ENCODE peak calls at places on chromosomes 13 and 19, in nine cellular contexts. M is thoracic aorta, W is IMR-90, D is transverse colon, V is psoas muscle, I is uterus, T is WERI-Rb-1, E is colonic mucosa, R is sigmoid colon. Z is an unnamed sample.
A peak's percentile ranks its signal among the peaks of the same experiment; 100 is the strongest.

GRCh38 chr19:1168877-1169791 is 4.9 kb downstream of the SBNO2 start:
- DNase-seq in E (no peak), V (peak; percentile 71), W (peak; percentile 85), M (no peak), R (peak; percentile 80), T (no peak), I (peak; percentile 64), D (no peak), Z (no peak)

GRCh38 chr19:13849991-13850909 is 26.7 kb upstream of the NANOS3 start:
- DNase-seq in V (peak; percentile 93), T (no peak), R (peak; percentile 93), I (peak; percentile 79), E (peak; percentile 82), D (peak; percentile 86), W (peak; percentile 71), M (no peak), Z (no peak)

GRCh38 chr19:8577247-8577646 is at the start of gene MYO1F:
- DNase-seq in W (no peak), T (no peak), D (peak; percentile 66), E (peak; percentile 53), M (no peak), R (peak; percentile 78), I (no peak), V (peak; percentile 70), Z (no peak)

GRCh38 chr13:51916962-51917361 is 55.2 kb downstream of the CCDC70 start:
- DNase-seq in I (no peak), D (no peak), V (no peak), T (no peak), R (no peak), M (no peak), W (no peak), E (no peak), Z (no peak)

GRCh38 chr13:27792393-27793218 is at the start of gene GSX1:
- DNase-seq in D (peak; percentile 52), E (peak; percentile 44), V (peak; percentile 72), W (peak; percentile 63), I (no peak), T (no peak), R (no peak), M (no peak), Z (no peak)

GRCh38 chr19:794989-795658 is 2.1 kb upstream of the PTBP1 start:
- DNase-seq in W (no peak), R (no peak), I (no peak), T (no peak), E (peak; percentile 38), D (no peak), V (peak; percentile 80), M (no peak), Z (no peak)

GRCh38 chr19:5131866-5132561 is 163.1 kb downstream of the KDM4B start:
- DNase-seq in T (no peak), D (no peak), M (no peak), I (no peak), R (no peak), V (no peak), E (no peak), W (no peak), Z (no peak)

GRCh38 chr19:8589177-8589714 is 12.0 kb upstream of the MYO1F start:
- DNase-seq in E (no peak), D (no peak), R (no peak), I (no peak), W (no peak), V (no peak), M (no peak), T (no peak), Z (no peak)

GRCh38 chr19:48258350-48258749 is 2.6 kb upstream of the CARD8 start:
- DNase-seq in D (no peak), R (no peak), M (no peak), T (no peak), V (no peak), W (no peak), E (no peak), I (no peak), Z (no peak)

GRCh38 chr13:110236431-110236830 is 70.5 kb downstream of the COL4A1 start:
- DNase-seq in D (no peak), V (peak; percentile 20), M (no peak), W (no peak), T (no peak), I (no peak), R (no peak), E (no peak), Z (peak; percentile 53)

GRCh38 chr13:110238795-110239194 is 68.2 kb downstream of the COL4A1 start:
- DNase-seq in W (no peak), I (no peak), V (peak; percentile 44), R (no peak), T (no peak), D (no peak), E (no peak), M (no peak), Z (peak; percentile 77)

GRCh38 chr13:110236831-110237261 is 70.1 kb downstream of the COL4A1 start:
- DNase-seq in D (no peak), T (no peak), M (no peak), R (no peak), I (peak; percentile 52), W (no peak), V (peak; percentile 80), E (no peak), Z (peak; percentile 91)

GRCh38 chr13:110239280-110240120 is 67.5 kb downstream of the COL4A1 start:
- DNase-seq in E (no peak), W (no peak), T (no peak), V (no peak), D (no peak), R (no peak), M (no peak), I (no peak), Z (peak; percentile 53)

GRCh38 chr13:110237895-110238294 is 69.1 kb downstream of the COL4A1 start:
- DNase-seq in W (no peak), V (no peak), M (no peak), I (peak; percentile 11), R (no peak), T (no peak), D (no peak), E (no peak), Z (no peak)
- H3K27ac ChIP-seq in W (no peak overlapping the region), V (peak overlapping the region; percentile 2), M (peak overlapping the region; percentile 51), I (peak overlapping the region; percentile 45), R (peak overlapping the region; percentile 97), T (no peak overlapping the region), D (peak overlapping the region; percentile 83), E (peak overlapping the region; percentile 24), Z (peak overlapping the region; percentile 86)

DNA sequence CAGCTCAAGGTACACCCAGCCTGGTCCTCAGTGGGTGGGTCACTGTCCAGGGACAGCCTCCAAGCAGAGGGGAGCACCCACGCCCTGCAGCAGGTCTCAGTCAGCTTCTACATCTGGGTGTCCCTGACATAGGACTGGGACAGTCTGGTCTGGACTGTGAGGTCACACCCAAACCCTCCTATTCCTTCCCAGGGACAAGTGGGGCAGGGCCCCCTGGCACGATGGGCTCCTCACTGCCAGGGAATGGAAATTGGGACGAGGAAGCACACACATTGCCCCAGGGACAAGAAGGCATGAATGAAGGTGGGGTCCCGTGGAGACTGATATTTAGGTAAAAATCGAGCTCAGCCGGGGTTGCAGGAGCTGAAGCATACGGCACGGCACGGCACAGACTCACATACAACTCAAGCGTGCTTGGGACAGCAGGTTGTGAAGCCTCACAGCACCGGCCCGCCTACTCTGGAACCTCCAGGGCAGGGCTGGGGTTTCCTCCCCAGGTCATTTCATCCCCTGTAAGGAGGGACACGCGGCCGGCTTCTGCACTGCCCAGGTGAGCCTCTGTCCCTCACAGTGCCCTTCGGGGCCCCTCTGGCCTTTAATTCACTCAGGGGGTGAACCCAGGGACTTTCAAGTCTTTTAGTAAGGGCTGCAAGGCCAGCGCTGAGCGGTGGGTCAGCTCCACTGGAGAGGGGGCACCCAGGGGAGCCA is 3.5 kb downstream of the PNMA8B start:
- DNase-seq in M (no peak), D (no peak), I (no peak), R (no peak), T (no peak), E (no peak), V (no peak), W (no peak), Z (no peak)
- H3K4me3 ChIP-seq in M (no peak overlapping the region), D (no peak overlapping the region), I (no peak overlapping the region), R (peak overlapping the region; percentile 54), T (no peak overlapping the region), E (no peak overlapping the region), V (no peak overlapping the region), W (no peak overlapping the region), Z (no peak overlapping the region)

DNA sequence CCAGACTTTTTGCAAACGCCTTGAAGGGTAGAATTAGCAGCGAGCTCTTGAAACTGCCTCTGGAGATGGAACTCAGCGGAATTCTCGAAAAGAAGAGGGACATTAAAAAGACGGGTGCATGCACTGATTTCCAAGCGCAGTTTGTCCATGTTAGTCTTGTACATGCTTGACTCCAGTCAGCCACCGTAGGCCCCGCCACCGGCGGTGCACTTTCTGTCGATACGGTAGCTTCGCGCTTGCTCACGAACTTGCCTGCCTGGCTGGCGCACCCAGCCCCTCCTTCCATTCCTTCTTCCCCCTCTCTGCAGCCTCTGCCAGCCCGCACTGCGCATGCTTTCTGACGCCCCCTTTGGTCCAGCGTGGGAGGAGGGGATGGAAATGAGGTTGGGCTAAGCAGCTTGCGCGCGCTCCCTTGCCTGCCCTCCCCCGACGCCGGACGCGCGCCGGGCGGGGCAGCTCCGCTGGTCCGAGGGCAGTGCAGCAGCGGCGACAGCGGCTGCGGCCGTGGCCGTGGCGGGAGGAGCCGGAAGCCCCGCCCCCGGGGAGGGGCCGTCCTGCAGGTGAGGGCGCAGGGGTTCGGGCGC is at the start of gene ZNF575:
- DNase-seq in R (peak; percentile 94), W (peak; percentile 95), V (peak; percentile 92), I (peak; percentile 89), D (peak; percentile 91), E (peak; percentile 92), M (peak; percentile 81), T (peak; percentile 97), Z (peak; percentile 96)
- H3K27ac ChIP-seq in R (peak within 1 kb of the TSS; percentile 98), W (peak within 1 kb of the TSS; percentile 50), V (peak within 1 kb of the TSS; percentile 75), I (peak within 1 kb of the TSS; percentile 90), D (peak within 1 kb of the TSS; percentile 94), E (peak within 1 kb of the TSS; percentile 96), M (peak within 1 kb of the TSS; percentile 92), T (peak within 1 kb of the TSS; percentile 78), Z (peak within 1 kb of the TSS; percentile 93)

DNA sequence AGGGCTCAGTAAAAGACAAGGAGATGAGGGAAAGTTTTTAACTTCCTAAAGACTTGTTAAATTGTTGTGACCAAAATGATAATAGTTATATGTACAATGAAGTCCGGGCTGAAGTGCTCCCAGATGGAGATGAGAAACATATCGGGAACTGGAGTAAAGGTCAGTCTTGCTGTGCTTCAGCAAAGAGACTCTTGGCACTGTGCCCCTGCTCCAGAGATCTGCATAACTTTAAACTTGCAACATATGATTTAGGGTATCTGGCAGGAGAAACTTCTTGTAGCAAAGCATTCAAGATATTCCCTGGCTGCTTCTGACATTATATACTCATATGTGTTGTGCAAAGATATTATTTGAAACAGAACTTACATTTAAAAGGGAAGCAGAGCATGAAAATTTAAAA is 786.6 kb upstream of the SLITRK6 start:
- DNase-seq in V (no peak), D (peak; percentile 26), R (peak; percentile 90), T (no peak), E (peak; percentile 36), M (no peak), I (no peak), W (peak; percentile 93), Z (no peak)
- H3K4me3 ChIP-seq in V (no peak overlapping the region), D (no peak overlapping the region), R (no peak overlapping the region), T (no peak overlapping the region), E (no peak overlapping the region), M (no peak overlapping the region), I (no peak overlapping the region), W (no peak overlapping the region), Z (no peak overlapping the region)

GRCh38 chr13:97339019-97339988 is 94.7 kb upstream of the RAP2A start:
- DNase-seq in I (peak; percentile 69), W (peak; percentile 98), M (peak; percentile 38), D (peak; percentile 41), V (no peak), R (peak; percentile 91), T (no peak), E (peak; percentile 38), Z (no peak)
- H3K27ac ChIP-seq in I (peak overlapping the region; percentile 59), W (peak overlapping the region; percentile 86), M (peak overlapping the region; percentile 59), D (peak overlapping the region; percentile 62), V (peak overlapping the region; percentile 71), R (peak overlapping the region; percentile 90), T (no peak overlapping the region), E (peak overlapping the region; percentile 41), Z (peak overlapping the region; percentile 83)

Z was measured in esophagus muscularis mucosa.